ENCODE peak calls at places on chromosomes 5 and 9, in six cellular contexts. M is tibial nerve, T is A549, O is pancreas, Y is GM23248, F is ascending aorta. B is an unnamed sample.

GRCh38 chr9:133711428-133712220 is 26.5 kb downstream of the SARDH start:
- DNase-seq in M (no peak), T (no peak), O (no peak), Y (no peak), F (no peak), B (no peak)

GRCh38 chr5:107516452-107517184 is 154.1 kb downstream of the EFNA5 start:
- DNase-seq in M (no peak), T (no peak), O (no peak), Y (no peak), F (no peak), B (no peak)

GRCh38 chr5:25544652-25545249 is 900.0 kb upstream of the CDH10 start:
- DNase-seq in M (peak; percentile 7), T (peak; percentile 73), O (no peak), Y (peak; percentile 5), F (no peak), B (no peak)

GRCh38 chr5:91302958-91303357 is 80.2 kb downstream of the ARRDC3 start:
- DNase-seq in M (no peak), T (no peak), O (no peak), Y (no peak), F (no peak), B (no peak)

GRCh38 chr9:708182-708555 is 133.3 kb upstream of the DMRT1 start:
- DNase-seq in M (no peak), T (no peak), O (peak; percentile 27), Y (peak; percentile 54), F (no peak), B (no peak)

GRCh38 chr9:124022201-124023121 is 10.9 kb downstream of the LHX2 start:
- DNase-seq in M (no peak), T (no peak), O (no peak), Y (no peak), F (no peak), B (no peak)

GRCh38 chr5:160685695-160686094 is 166.3 kb downstream of the ATP10B start:
- DNase-seq in M (no peak), T (peak; percentile 9), O (no peak), Y (no peak), F (no peak), B (no peak)

GRCh38 chr5:65482280-65482726 is 583 bp upstream of the ADAMTS6 start:
- DNase-seq in M (no peak), T (no peak), O (no peak), Y (peak; percentile 64), F (no peak), B (no peak)

GRCh38 chr5:65796269-65796668 is 74.3 kb downstream of the NLN start:
- DNase-seq in M (no peak), T (no peak), O (no peak), Y (peak; percentile 59), F (no peak), B (no peak)

GRCh38 chr9:114192539-114192938 is 37.2 kb downstream of the COL27A1 start:
- DNase-seq in M (no peak), T (no peak), O (no peak), Y (no peak), F (no peak), B (no peak)

GRCh38 chr5:32355694-32356093 is 43.0 kb upstream of the MTMR12 start:
- DNase-seq in M (no peak), T (no peak), O (no peak), Y (no peak), F (no peak), B (no peak)

GRCh38 chr9:24832307-24832706 is 286.6 kb upstream of the IZUMO3 start:
- DNase-seq in M (no peak), T (peak; percentile 9), O (no peak), Y (no peak), F (no peak), B (no peak)

GRCh38 chr9:19976226-19976625 is 187.4 kb upstream of the SLC24A2 start:
- DNase-seq in M (no peak), T (no peak), O (no peak), Y (no peak), F (no peak), B (no peak)

GRCh38 chr9:137307255-137308101 is 5.4 kb upstream of the NRARP start:
- DNase-seq in M (no peak), T (no peak), O (peak; percentile 79), Y (no peak), F (no peak), B (no peak)

GRCh38 chr5:96582343-96582742 is 79.8 kb upstream of the CAST start:
- DNase-seq in M (no peak), T (no peak), O (no peak), Y (peak; percentile 70), F (no peak), B (no peak)

GRCh38 chr9:136526625-136527066 is 19.2 kb downstream of the NOTCH1 start:
- DNase-seq in M (no peak), T (no peak), O (no peak), Y (no peak), F (no peak), B (peak; percentile 69)

GRCh38 chr9:130331573-130331972 is 66.0 kb downstream of the HMCN2 start:
- DNase-seq in M (peak; percentile 78), T (peak; percentile 56), O (peak; percentile 16), Y (peak; percentile 92), F (no peak), B (no peak)

GRCh38 chr9:2570615-2571479 is 50.7 kb upstream of the VLDLR start:
- DNase-seq in M (peak; percentile 39), T (peak; percentile 78), O (peak; percentile 85), Y (peak; percentile 45), F (peak; percentile 37), B (no peak)

GRCh38 chr9:82490019-82490499 is 501.5 kb downstream of the SPATA31D1 start:
- DNase-seq in M (no peak), T (no peak), O (no peak), Y (peak; percentile 84), F (no peak), B (no peak)

GRCh38 chr9:85112376-85112775 is 442.8 kb downstream of the NTRK2 start:
- DNase-seq in M (no peak), T (no peak), O (no peak), Y (no peak), F (no peak), B (no peak)

GRCh38 chr9:125296843-125297372 is 35.3 kb downstream of the GAPVD1 start:
- DNase-seq in M (no peak), T (peak; percentile 83), O (peak; percentile 46), Y (no peak), F (no peak), B (no peak)

GRCh38 chr5:130893003-130893402 is 272.1 kb downstream of the HINT1 start:
- DNase-seq in M (no peak), T (no peak), O (no peak), Y (no peak), F (no peak), B (no peak)

GRCh38 chr9:112502177-112502946 is 15.7 kb downstream of the KIAA1958 start:
- DNase-seq in M (no peak), T (no peak), O (no peak), Y (no peak), F (no peak), B (no peak)

GRCh38 chr5:143488372-143488771 is 84.9 kb upstream of the NR3C1 start:
- DNase-seq in M (no peak), T (no peak), O (no peak), Y (no peak), F (no peak), B (no peak)

GRCh38 chr5:37918420-37918819 is 78.6 kb upstream of the GDNF start:
- DNase-seq in M (no peak), T (no peak), O (peak; percentile 30), Y (no peak), F (no peak), B (no peak)

GRCh38 chr5:107199756-107200155 is 471.0 kb downstream of the EFNA5 start:
- DNase-seq in M (no peak), T (no peak), O (no peak), Y (no peak), F (no peak), B (no peak)

GRCh38 chr5:141874262-141874964 is 3.8 kb downstream of the PCDH1 start:
- DNase-seq in M (no peak), T (no peak), O (peak; percentile 69), Y (no peak), F (no peak), B (no peak)

DNA sequence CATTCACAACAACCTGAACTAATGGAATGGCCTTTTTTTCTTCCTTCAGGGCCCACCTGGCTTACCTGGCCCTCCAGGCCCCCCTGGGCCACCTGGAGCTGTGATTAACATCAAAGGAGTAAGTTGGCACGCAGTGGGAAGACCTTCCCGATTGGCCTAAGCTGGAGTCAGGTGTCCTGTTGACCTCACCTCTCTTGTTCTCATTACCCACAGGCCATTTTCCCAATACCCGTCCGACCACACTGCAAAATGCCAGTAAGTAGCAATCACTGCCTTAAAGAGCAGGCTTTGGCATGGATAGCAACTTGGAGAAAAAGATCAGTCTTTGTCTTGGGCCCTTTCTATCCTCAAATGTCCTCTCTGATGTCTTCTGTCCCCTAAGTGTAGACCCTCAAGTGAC is 55.3 kb upstream of the TGFBR1 start:
- DNase-seq in M (no peak), T (no peak), O (no peak), Y (no peak), F (no peak), B (no peak)
- H3K27ac ChIP-seq in M (no peak overlapping the region), T (no peak overlapping the region), O (no peak overlapping the region), Y (peak overlapping the region; percentile 62), F (no peak overlapping the region), B (no peak overlapping the region)

DNA sequence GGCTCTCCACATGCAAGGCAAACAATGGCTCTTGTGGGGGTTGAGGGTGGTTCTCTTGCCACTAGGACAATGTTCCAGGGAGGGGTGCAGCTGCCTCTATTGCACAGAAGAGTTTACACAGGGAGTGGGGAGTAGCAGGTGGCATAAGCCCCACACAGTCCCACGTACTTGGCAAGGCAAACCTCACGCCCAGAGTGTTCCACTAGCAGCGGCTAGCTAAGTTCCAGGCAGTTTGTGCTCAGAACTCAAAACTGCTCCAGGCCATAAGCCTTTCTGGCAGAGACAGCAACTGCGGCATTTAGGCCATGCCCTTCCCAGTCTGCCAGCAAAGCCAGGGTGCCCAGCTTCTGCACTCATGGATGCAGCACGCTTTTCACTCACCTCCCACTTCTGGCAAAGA is 29.0 kb upstream of the BTNL3 start:
- DNase-seq in M (no peak), T (no peak), O (peak; percentile 47), Y (no peak), F (no peak), B (no peak)
- H3K27ac ChIP-seq in M (no peak overlapping the region), T (no peak overlapping the region), O (peak overlapping the region; percentile 2), Y (no peak overlapping the region), F (no peak overlapping the region), B (no peak overlapping the region)

DNA sequence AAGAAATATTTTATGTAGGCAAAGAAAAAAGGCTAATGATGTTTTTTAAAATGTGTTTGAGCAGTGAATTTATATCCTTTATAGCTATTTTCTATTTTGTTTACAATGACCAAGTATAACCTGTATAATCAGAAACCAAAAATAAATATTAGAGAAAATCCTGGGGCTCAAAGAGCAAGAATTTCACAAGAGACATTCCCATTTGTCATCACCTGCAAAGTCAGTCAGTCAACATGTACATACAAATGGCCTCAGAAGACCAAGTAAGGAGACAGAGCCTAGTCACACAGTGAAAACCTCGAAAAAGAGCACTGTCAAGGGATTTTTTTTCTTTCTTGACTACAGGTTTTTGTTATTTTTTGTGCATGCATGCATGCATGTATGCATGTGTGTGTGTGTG is 231.4 kb downstream of the GLIS3 start:
- DNase-seq in M (no peak), T (peak; percentile 44), O (no peak), Y (no peak), F (no peak), B (no peak)
- H3K27ac ChIP-seq in M (no peak overlapping the region), T (peak overlapping the region; percentile 23), O (no peak overlapping the region), Y (no peak overlapping the region), F (no peak overlapping the region), B (no peak overlapping the region)

DNA sequence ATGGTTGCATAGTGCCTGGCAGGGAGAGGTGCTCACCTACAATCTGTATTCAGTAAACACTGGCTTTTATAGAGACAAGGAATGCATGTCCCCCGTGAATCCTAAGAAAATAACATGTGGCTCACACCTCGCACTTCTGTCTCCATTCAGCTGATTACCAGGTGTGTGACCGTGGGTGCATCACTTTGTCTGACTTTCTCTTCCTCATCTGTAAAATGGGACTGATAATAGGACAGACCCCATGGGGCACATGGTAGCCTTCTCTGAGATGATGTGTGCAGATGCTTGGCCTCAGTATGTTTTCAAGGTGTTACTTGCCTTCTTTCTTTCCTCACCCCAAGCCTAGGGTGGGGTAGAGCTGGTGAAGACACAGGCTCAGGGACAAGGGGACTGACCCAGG is 6.3 kb downstream of the CXXC5 start:
- DNase-seq in M (no peak), T (no peak), O (no peak), Y (no peak), F (no peak), B (no peak)
- H3K27ac ChIP-seq in M (peak overlapping the region; percentile 91), T (peak overlapping the region; percentile 98), O (peak overlapping the region; percentile 96), Y (peak overlapping the region; percentile 98), F (peak overlapping the region; percentile 96), B (peak overlapping the region; percentile 98)